ENCODE peak calls at places on chromosome 15, in nine cellular contexts. Q, Z, B, A, Y, K, V, R and F are unnamed samples. For H3K4me1 and H3K36me3, the result is how much of the 10 kb centered on the place peaks cover.

GRCh38 chr15:35624881-35625280 is 78.9 kb upstream of the DPH6 start:
- DNase-seq in K (no peak), R (peak), Q (no peak), V (peak), B (no peak), Z (no peak), Y (peak), A (no peak), F (no peak)

GRCh38 chr15:45548753-45549520 is 26.4 kb upstream of the SLC30A4 start:
- DNase-seq in B (no peak), Q (no peak), Y (no peak), R (no peak), K (no peak), A (no peak), V (no peak), Z (no peak), F (no peak)

GRCh38 chr15:64443747-64444621 is 16.4 kb upstream of the ZNF609 start:
- DNase-seq in Y (no peak), V (peak), B (no peak), Z (no peak), Q (peak), K (no peak), R (peak), A (peak), F (no peak)

GRCh38 chr15:26083457-26084350 is 220.6 kb upstream of the ATP10A start:
- DNase-seq in Q (no peak), K (no peak), B (no peak), R (peak), Y (no peak), A (no peak), Z (no peak), V (no peak), F (no peak)

GRCh38 chr15:61661791-61662190 is 398.5 kb downstream of the VPS13C start:
- DNase-seq in R (no peak), Q (no peak), K (no peak), A (no peak), B (no peak), Z (no peak), V (no peak), Y (no peak), F (no peak)

GRCh38 chr15:46280753-46281521 is 646.1 kb downstream of the SQOR start:
- DNase-seq in Y (no peak), A (peak), K (no peak), Q (peak), V (no peak), R (no peak), B (no peak), Z (no peak), F (no peak)

GRCh38 chr15:60507596-60508424 is 28.9 kb upstream of the ICE2 start:
- DNase-seq in Q (peak), Z (no peak), K (peak), A (peak), V (peak), R (peak), Y (no peak), B (peak), F (peak)

GRCh38 chr15:69060744-69061143 is 46.2 kb downstream of the NOX5 start:
- DNase-seq in Z (no peak), Q (peak), B (no peak), A (no peak), V (no peak), R (no peak), Y (no peak), K (no peak), F (no peak)

GRCh38 chr15:58469432-58470353 is 37.9 kb downstream of the LIPC start:
- DNase-seq in Y (no peak), V (peak), K (no peak), Q (peak), Z (no peak), A (peak), R (peak), B (no peak), F (peak)

GRCh38 chr15:42772126-42772525 is 35.2 kb upstream of the CDAN1 start:
- DNase-seq in Z (peak), B (no peak), V (peak), A (no peak), R (no peak), Q (no peak), Y (no peak), K (no peak), F (no peak)

GRCh38 chr15:61264986-61265385 is 35.9 kb upstream of the RORA start:
- DNase-seq in V (no peak), Y (no peak), Q (no peak), Z (no peak), R (no peak), B (no peak), K (no peak), A (no peak), F (no peak)

GRCh38 chr15:58582150-58582549 is 150.4 kb downstream of the LIPC start:
- DNase-seq in Z (no peak), K (no peak), Y (no peak), V (no peak), B (no peak), Q (no peak), A (no peak), R (no peak), F (no peak)

DNA sequence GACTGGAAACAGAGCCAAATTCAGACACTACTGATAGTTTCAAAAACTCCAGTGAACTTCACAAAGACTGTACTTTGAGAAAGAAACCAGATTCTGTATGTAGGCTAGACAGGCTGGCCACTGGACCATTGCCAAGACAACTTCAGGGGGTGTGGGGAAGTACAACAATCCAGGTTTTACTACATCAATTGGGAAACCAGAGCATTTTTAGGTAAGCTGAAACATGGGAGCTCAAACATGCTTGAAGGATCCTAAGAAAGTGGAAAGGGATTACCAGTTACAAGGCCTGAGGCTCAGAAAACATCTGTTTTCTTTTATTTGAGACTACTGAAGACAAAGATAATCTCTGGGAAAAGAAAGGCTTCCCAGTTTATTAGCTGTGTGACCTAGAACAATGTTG is 26.9 kb upstream of the ZNF280D start:
- DNase-seq in A (peak), Q (no peak), Y (no peak), K (no peak), R (peak), B (no peak), V (peak), Z (no peak), F (peak)
- H3K4me3 ChIP-seq in A (no peak), Q (no peak), Y (no peak), K (no peak), R (no peak), B (no peak), V (no peak), Z (no peak), F (no peak)

GRCh38 chr15:70853855-70854668 is at the start of gene LARP6:
- DNase-seq in B (peak), K (no peak), Z (peak), A (peak), R (peak), Q (peak), V (peak), Y (peak), F (peak)
- H3K4me1 ChIP-seq in B (under half), K (under half), Z (half or more), A (half or more), R (half or more), Q (under half), V (under half), Y (under half), F (under half)

GRCh38 chr15:28243399-28243798 is 78.6 kb downstream of the HERC2 start:
- DNase-seq in A (no peak), Z (no peak), R (no peak), B (no peak), Q (no peak), V (no peak), K (no peak), Y (no peak), F (no peak)
- H3K36me3 ChIP-seq in A (half or more), Z (half or more), R (half or more), B (under half), Q (under half), V (under half), K (under half), Y (under half), F (under half)

GRCh38 chr15:75178938-75179772 is 22.5 kb upstream of the C15orf39 start:
- DNase-seq in B (no peak), K (no peak), A (no peak), V (no peak), Y (no peak), Q (no peak), R (no peak), Z (no peak), F (no peak)
- H3K4me3 ChIP-seq in B (no peak), K (no peak), A (no peak), V (no peak), Y (peak), Q (no peak), R (peak), Z (peak), F (no peak)

GRCh38 chr15:31822463-31822862 is 207.9 kb upstream of the CHRNA7 start:
- DNase-seq in A (no peak), Q (no peak), Z (no peak), K (no peak), B (no peak), Y (no peak), V (no peak), R (no peak), F (no peak)
- H3K4me1 ChIP-seq in A (under half), Q (under half), Z (under half), K (under half), B (under half), Y (under half), V (under half), R (under half), F (under half)

DNA sequence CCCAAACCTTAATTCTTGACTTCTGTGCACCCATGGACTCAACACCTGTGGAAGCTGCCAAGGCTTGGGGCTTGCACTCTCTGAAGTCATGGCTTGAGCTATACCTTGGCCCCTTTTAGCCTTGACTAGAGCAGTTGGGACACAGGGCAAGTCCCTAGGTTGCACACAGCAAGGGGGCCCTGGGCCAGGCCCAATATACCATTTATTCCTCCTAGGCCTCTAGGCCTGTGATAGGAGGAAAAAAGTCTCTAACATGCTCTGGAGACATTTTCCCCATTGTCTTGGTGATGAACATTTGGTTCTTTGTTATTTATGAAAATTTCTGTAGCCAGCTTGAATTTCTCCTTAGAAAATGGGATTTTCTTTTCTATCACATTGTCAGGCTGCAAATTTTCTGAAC is 186.1 kb downstream of the SEMA6D start:
- DNase-seq in K (no peak), Z (no peak), A (no peak), Y (no peak), Q (no peak), B (no peak), R (no peak), V (no peak), F (no peak)
- H3K36me3 ChIP-seq in K (under half), Z (under half), A (under half), Y (under half), Q (under half), B (under half), R (under half), V (under half), F (under half)

GRCh38 chr15:89378699-89379422 is 44.2 kb upstream of the POLG start:
- DNase-seq in Y (no peak), Z (no peak), B (no peak), A (no peak), Q (no peak), V (no peak), K (no peak), R (no peak), F (no peak)
- H3K4me3 ChIP-seq in Y (no peak), Z (peak), B (peak), A (no peak), Q (no peak), V (no peak), K (peak), R (no peak), F (no peak)

GRCh38 chr15:91865486-91865885 is 12.0 kb downstream of the SLCO3A1 start:
- DNase-seq in B (no peak), R (no peak), Y (no peak), V (no peak), A (no peak), Z (no peak), Q (no peak), K (no peak), F (no peak)

GRCh38 chr15:91862891-91863520 is 9.5 kb downstream of the SLCO3A1 start:
- DNase-seq in V (no peak), R (no peak), Z (no peak), Q (no peak), K (no peak), Y (no peak), B (no peak), A (no peak), F (no peak)

GRCh38 chr15:91863621-91864255 is 10.2 kb downstream of the SLCO3A1 start:
- DNase-seq in Z (no peak), K (no peak), A (no peak), Y (no peak), R (no peak), V (no peak), Q (no peak), B (no peak), F (no peak)

GRCh38 chr15:91865903-91866302 is 12.4 kb downstream of the SLCO3A1 start:
- DNase-seq in R (peak), B (no peak), K (no peak), Z (no peak), V (no peak), A (no peak), Q (no peak), Y (no peak), F (no peak)

DNA sequence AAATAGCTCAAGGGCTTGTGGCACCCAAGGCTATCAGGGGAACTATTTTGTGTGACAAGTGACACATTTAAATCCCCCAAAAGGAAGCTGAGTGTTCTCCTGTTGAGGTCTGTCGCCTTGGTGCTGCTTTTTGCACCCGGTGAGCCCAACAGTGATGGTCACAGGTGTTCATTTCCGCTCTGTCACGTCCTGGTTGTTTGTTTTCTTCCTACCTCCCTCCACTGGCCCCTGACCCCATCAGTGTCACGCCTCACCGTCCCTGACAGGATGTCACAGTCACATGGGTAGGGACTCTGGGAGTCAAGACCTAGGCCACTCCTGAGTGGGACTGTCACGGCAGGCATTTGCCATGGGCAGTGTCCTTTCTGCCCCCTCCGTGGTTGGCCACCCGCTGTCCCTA is 11.2 kb downstream of the SLCO3A1 start:
- DNase-seq in A (no peak), Z (peak), B (no peak), Y (no peak), K (no peak), V (no peak), R (no peak), Q (no peak), F (no peak)
- H3K4me1 ChIP-seq in A (under half), Z (half or more), B (half or more), Y (under half), K (half or more), V (under half), R (under half), Q (under half), F (under half)